ENCODE peak calls at places on chromosomes 6 and 20, in nine cellular contexts. A is stimulated activated CD4-positive, alpha-beta T cell treated with anti-CD3 and anti-CD28 coated beads, Interleukin-12 subunit alpha, Interleukin-12 subunit beta, amount 100 ng/mL, for 48 hours; V is caudate nucleus; N is fibroblast of pulmonary artery; D is activated naive CD8-positive, alpha-beta T cell treated with anti-CD3 and anti-CD28 coated beads, Interleukin-2, amount 10 ng/mL, durations not matched to agents 7 days and 5 days; X is NCI-H2171; U is lower leg skin; E is kidney tubule cell; G is SK-N-MC. O is an unnamed sample.

GRCh38 chr6:52512199-52512598 is 64.7 kb downstream of the TRAM2 start:
- DNase-seq in E (peak; percentile 65), V (no peak), U (no peak), X (no peak), G (no peak), N (peak; percentile 92), A (no peak), D (no peak), O (peak; percentile 9)

GRCh38 chr6:30490031-30490876 is 945 bp downstream of the HLA-E start:
- DNase-seq in X (no peak), U (peak; percentile 68), D (peak; percentile 83), G (no peak), N (peak; percentile 65), A (peak; percentile 76), E (peak; percentile 60), V (no peak), O (no peak)

GRCh38 chr6:67640462-67640861 is 994.6 kb upstream of the ADGRB3 start:
- DNase-seq in E (no peak), A (no peak), X (no peak), U (no peak), N (peak; percentile 77), V (no peak), D (no peak), G (no peak), O (no peak)

GRCh38 chr6:162301128-162301527 is 426.4 kb downstream of the PRKN start:
- DNase-seq in V (no peak), D (no peak), X (no peak), U (no peak), G (no peak), N (no peak), A (no peak), E (no peak), O (no peak)

GRCh38 chr6:169960003-169960344 is 208.6 kb downstream of the ERMARD start:
- DNase-seq in D (no peak), V (no peak), X (no peak), U (no peak), N (no peak), G (no peak), E (no peak), A (no peak), O (no peak)

GRCh38 chr20:11379257-11380011 is 538.3 kb upstream of the BTBD3 start:
- DNase-seq in U (no peak), X (peak; percentile 7), E (no peak), N (no peak), G (peak; percentile 18), A (no peak), D (no peak), V (no peak), O (no peak)

GRCh38 chr6:124536157-124536556 is 426.1 kb upstream of the RNF217 start:
- DNase-seq in U (no peak), E (no peak), X (no peak), V (no peak), N (no peak), A (no peak), G (no peak), D (no peak), O (no peak)

GRCh38 chr6:152048921-152049320 is 241.4 kb downstream of the ESR1 start:
- DNase-seq in A (no peak), G (no peak), N (no peak), U (no peak), E (no peak), V (no peak), X (no peak), D (no peak), O (no peak)

GRCh38 chr6:73064261-73064660 is 161.0 kb downstream of the KHDC1L start:
- DNase-seq in X (no peak), A (no peak), U (no peak), G (no peak), D (no peak), N (no peak), V (no peak), E (no peak), O (no peak)

GRCh38 chr6:21826031-21826430 is 232.5 kb downstream of the SOX4 start:
- DNase-seq in N (no peak), A (no peak), U (no peak), D (no peak), V (no peak), X (no peak), G (no peak), E (peak; percentile 86), O (no peak)

GRCh38 chr6:156698239-156699016 is 78.8 kb upstream of the ARID1B start:
- DNase-seq in V (no peak), D (no peak), N (no peak), E (no peak), U (no peak), X (no peak), A (no peak), G (no peak), O (no peak)

GRCh38 chr20:7193681-7194080 is 426.2 kb downstream of the BMP2 start:
- DNase-seq in N (no peak), A (no peak), X (no peak), E (no peak), D (no peak), V (no peak), G (no peak), U (no peak), O (no peak)

GRCh38 chr6:14520029-14520428 is 402.5 kb downstream of the CD83 start:
- DNase-seq in V (no peak), G (no peak), E (peak; percentile 70), N (no peak), X (no peak), D (no peak), A (no peak), U (no peak), O (no peak)

GRCh38 chr20:3783068-3783489 is 1.8 kb upstream of the SPEF1 start:
- DNase-seq in A (no peak), N (no peak), E (no peak), U (no peak), X (no peak), D (no peak), V (no peak), G (no peak), O (no peak)